ENCODE peak calls at places on chromosomes 2 and 18, in nine cellular contexts. O is cardiac fibroblast, T is left ventricle myocardium inferior, P is lower lobe of right lung, F is choroid plexus epithelial cell, V is suprapubic skin, R is hepatocyte, L is thoracic aorta, D is GM23338. J is an unnamed sample.

GRCh38 chr2:217976301-217976700 is 26.5 kb downstream of the TNS1 start:
- DNase-seq in O (no peak), T (no peak), P (no peak), F (no peak), V (peak), R (no peak), L (no peak), D (no peak), J (no peak)

GRCh38 chr2:88857951-88858406 is 166.5 kb downstream of the RPIA start:
- DNase-seq in O (peak), T (no peak), P (no peak), F (peak), V (no peak), R (no peak), L (no peak), D (peak), J (no peak)

GRCh38 chr2:98507940-98508689 is 63.5 kb downstream of the INPP4A start:
- DNase-seq in O (peak), T (peak), P (peak), F (peak), V (no peak), R (no peak), L (no peak), D (no peak), J (peak)

GRCh38 chr2:62904344-62904743 is 146.3 kb upstream of the OTX1 start:
- DNase-seq in O (no peak), T (no peak), P (no peak), F (no peak), V (no peak), R (no peak), L (no peak), D (no peak), J (no peak)

GRCh38 chr18:79367989-79368388 is 27.7 kb upstream of the NFATC1 start:
- DNase-seq in O (no peak), T (no peak), P (no peak), F (peak), V (no peak), R (no peak), L (no peak), D (no peak), J (no peak)

GRCh38 chr18:76699923-76700322 is 122.4 kb upstream of the ZNF236 start:
- DNase-seq in O (no peak), T (no peak), P (no peak), F (no peak), V (no peak), R (no peak), L (no peak), D (no peak), J (no peak)

GRCh38 chr2:88748005-88748404 is 56.5 kb downstream of the RPIA start:
- DNase-seq in O (no peak), T (no peak), P (no peak), F (no peak), V (no peak), R (no peak), L (no peak), D (no peak), J (no peak)

GRCh38 chr2:130337735-130338325 is 4.9 kb upstream of the IMP4 start:
- DNase-seq in O (peak), T (no peak), P (no peak), F (peak), V (no peak), R (peak), L (no peak), D (no peak), J (no peak)

GRCh38 chr2:219272995-219273394 is 6.2 kb upstream of the DNAJB2 start:
- DNase-seq in O (no peak), T (no peak), P (no peak), F (no peak), V (no peak), R (no peak), L (no peak), D (no peak), J (no peak)

DNA sequence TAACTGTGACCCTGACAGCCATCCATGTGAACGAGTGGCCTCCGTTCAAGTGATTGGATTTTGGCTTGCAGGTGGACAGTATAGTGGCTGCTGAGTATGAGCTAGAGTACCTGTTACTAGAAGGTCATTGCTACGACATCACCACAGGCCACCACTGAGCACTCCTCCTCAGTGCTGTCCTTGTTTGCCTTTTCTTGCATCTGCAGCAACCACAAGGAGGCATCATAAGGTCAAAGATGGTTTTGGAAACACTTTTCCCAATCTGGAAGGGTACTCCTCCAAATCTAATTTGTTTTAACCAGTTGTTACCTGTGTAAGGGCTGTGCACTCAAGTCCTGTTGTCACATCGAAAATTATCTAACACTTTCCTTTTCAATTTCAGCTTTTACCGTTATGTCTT is 81.2 kb downstream of the UGGT1 start:
- DNase-seq in O (no peak), T (no peak), P (no peak), F (peak), V (no peak), R (no peak), L (no peak), D (peak), J (no peak)
- TF ChIP-seq CTCF in O (peak), T (peak), P (no peak), F (peak), V (no peak), R (peak), L (peak), D (peak), J (no peak)

GRCh38 chr2:233165895-233166661 is 85.4 kb upstream of the ATG16L1 start:
- DNase-seq in O (no peak), T (peak), P (peak), F (peak), V (no peak), R (peak), L (no peak), D (no peak), J (no peak)
- H3K4me3 ChIP-seq in O (no peak), T (no peak), P (no peak), F (no peak), V (no peak), R (no peak), L (no peak), D (no peak), J (no peak)

DNA sequence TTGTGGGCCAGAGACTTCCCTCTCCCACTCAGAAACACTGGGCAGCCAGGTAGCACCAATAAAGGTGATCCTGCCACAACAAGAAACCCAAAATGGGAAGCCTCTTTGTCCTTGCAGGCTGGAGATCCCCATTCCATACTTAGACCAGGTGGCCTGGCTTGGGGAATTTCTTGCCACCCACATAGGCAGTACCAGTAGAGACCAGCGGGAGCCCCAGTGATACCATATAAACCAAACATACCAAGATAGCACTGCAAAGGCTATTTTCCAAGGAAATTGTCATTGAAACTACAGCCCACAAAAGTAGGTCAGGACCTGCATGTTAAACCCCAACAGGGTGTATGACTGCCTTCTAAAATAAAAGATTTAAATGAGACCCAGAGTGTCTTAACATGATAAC is 171.6 kb downstream of the DIS3L2 start:
- DNase-seq in O (no peak), T (no peak), P (no peak), F (peak), V (no peak), R (no peak), L (no peak), D (peak), J (peak)
- TF ChIP-seq CTCF in O (peak), T (no peak), P (no peak), F (peak), V (no peak), R (no peak), L (no peak), D (no peak), J (no peak)

GRCh38 chr18:12253027-12253426 is 1.1 kb upstream of the CIDEA start:
- DNase-seq in O (no peak), T (no peak), P (no peak), F (no peak), V (no peak), R (no peak), L (no peak), D (no peak), J (no peak)

GRCh38 chr18:12254820-12255511 is 805 bp downstream of the CIDEA start:
- DNase-seq in O (no peak), T (no peak), P (no peak), F (no peak), V (no peak), R (no peak), L (no peak), D (peak), J (no peak)

GRCh38 chr18:12255626-12256026 is 1.5 kb downstream of the CIDEA start:
- DNase-seq in O (peak), T (no peak), P (no peak), F (no peak), V (no peak), R (no peak), L (no peak), D (peak), J (no peak)

GRCh38 chr18:12253517-12254136 is 534 bp upstream of the CIDEA start:
- DNase-seq in O (no peak), T (peak), P (no peak), F (no peak), V (no peak), R (no peak), L (no peak), D (peak), J (no peak)

GRCh38 chr18:12254137-12254819 is at the start of gene CIDEA:
- DNase-seq in O (peak), T (no peak), P (no peak), F (no peak), V (no peak), R (peak), L (no peak), D (peak), J (no peak)
- H3K4me3 ChIP-seq in O (peak), T (peak), P (peak), F (peak), V (peak), R (peak), L (peak), D (peak), J (no peak)

DNA sequence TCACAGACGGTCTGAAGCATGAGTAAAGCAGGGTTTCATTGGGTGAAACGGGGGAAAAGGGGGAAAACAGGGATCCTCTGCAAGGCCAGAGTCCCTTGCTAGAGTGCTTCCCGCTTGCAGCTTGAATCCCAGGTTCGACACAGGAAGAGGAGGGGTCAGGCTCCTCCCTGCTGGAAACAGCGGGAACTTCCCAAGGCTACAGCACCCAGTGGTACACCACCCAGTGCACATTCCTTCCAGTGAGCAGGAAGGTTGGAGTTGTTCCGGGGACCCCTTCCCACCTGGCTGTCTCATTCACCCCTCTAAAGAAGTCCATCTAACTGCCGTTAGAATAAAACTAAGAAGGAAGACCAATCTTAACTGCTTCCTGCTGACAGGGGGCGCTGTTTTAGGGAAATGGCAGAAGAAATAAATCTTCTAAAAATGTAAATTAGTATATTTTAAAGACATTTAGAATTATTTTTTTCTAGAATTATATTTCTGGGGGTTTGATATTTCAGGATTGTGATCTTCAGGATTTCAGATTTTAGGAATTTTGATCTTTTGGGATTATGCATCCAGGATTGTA is 230.9 kb downstream of the RBM43 start:
- DNase-seq in O (no peak), T (no peak), P (no peak), F (no peak), V (no peak), R (no peak), L (no peak), D (peak), J (no peak)
- TF ChIP-seq CTCF in O (peak), T (no peak), P (no peak), F (peak), V (no peak), R (peak), L (no peak), D (peak), J (peak)

DNA sequence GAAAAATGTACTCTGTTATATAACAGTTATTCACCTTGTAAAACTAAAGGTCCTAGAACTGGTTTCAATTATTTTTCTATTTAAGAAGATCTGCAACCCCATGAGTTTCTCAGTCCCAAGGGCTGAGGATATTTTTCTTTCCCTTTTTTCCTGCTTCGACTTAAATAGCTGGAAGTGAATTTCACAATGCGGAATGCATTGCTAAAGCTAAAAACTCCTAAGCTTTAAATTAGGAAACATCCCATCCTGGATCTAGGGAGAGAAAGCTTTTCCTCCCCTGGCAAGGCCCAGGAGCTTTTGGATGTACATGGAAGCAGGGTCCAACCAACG is 1.4 kb downstream of the RFX8 start:
- DNase-seq in O (peak), T (no peak), P (no peak), F (peak), V (no peak), R (no peak), L (no peak), D (no peak), J (no peak)
- H3K4me3 ChIP-seq in O (peak), T (peak), P (peak), F (peak), V (peak), R (peak), L (peak), D (peak), J (no peak)

GRCh38 chr2:173955867-173956266 is 9.3 kb downstream of the SP3 start:
- DNase-seq in O (no peak), T (no peak), P (no peak), F (no peak), V (no peak), R (no peak), L (no peak), D (no peak), J (no peak)

GRCh38 chr2:173955004-173955403 is 10.2 kb downstream of the SP3 start:
- DNase-seq in O (no peak), T (no peak), P (no peak), F (no peak), V (no peak), R (no peak), L (no peak), D (no peak), J (no peak)

GRCh38 chr2:173957517-173957916 is 7.7 kb downstream of the SP3 start:
- DNase-seq in O (no peak), T (no peak), P (no peak), F (no peak), V (no peak), R (no peak), L (no peak), D (no peak), J (no peak)

GRCh38 chr2:173958198-173958846 is 6.9 kb downstream of the SP3 start:
- DNase-seq in O (no peak), T (no peak), P (no peak), F (no peak), V (no peak), R (no peak), L (no peak), D (no peak), J (no peak)

DNA sequence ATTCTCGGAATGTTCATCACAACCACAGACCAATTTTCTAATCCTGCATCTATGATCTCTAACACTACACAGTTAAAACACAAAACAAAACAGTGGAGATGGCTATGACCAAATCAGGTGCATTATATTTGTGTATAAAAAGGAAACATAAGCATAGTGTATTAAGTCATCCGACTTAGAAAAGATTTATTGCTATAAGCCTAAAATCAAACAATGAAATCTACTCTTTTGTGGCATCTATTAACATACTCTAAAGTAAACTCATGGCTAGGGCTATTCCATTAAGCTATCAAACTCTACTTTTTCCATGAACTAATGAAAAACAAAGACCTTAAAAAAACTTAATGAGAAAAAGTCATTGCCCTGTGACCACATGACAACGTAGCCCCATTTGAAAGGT is 8.7 kb downstream of the SP3 start:
- DNase-seq in O (no peak), T (no peak), P (no peak), F (no peak), V (no peak), R (no peak), L (no peak), D (no peak), J (no peak)
- TF ChIP-seq CTCF in O (no peak), T (no peak), P (no peak), F (no peak), V (no peak), R (no peak), L (no peak), D (no peak), J (no peak)

J was measured in GM12865.